ENCODE peak calls at places on chromosomes 7 and 10, in five cellular contexts. V, C, E, P and H are unnamed samples.

GRCh38 chr10:75978213-75978612 is 546.8 kb downstream of the LRMDA start:
- DNase-seq in V (no peak), C (peak), E (peak), P (no peak), H (no peak)

GRCh38 chr10:44968101-44968886 is 8.7 kb downstream of the RASSF4 start:
- DNase-seq in P (peak), V (no peak), C (peak), E (no peak), H (no peak)

GRCh38 chr10:46530249-46531186 is 25.9 kb downstream of the GPRIN2 start:
- DNase-seq in P (no peak), E (no peak), C (peak), V (peak), H (no peak)

GRCh38 chr7:113209449-113210203 is 91.3 kb upstream of the SMIM30 start:
- DNase-seq in E (no peak), V (no peak), C (peak), P (no peak), H (no peak)

GRCh38 chr7:674454-675410 is 51.8 kb upstream of the DNAAF5 start:
- DNase-seq in C (no peak), V (no peak), P (no peak), E (no peak), H (peak)

GRCh38 chr7:78232806-78233205 is 434.2 kb downstream of the PHTF2 start:
- DNase-seq in V (no peak), P (no peak), C (no peak), E (no peak), H (no peak)

GRCh38 chr10:3406556-3406955 is 234.0 kb upstream of the PITRM1 start:
- DNase-seq in E (no peak), V (no peak), C (no peak), P (no peak), H (no peak)

GRCh38 chr10:63758080-63758479 is 236.9 kb downstream of the REEP3 start:
- DNase-seq in V (no peak), P (no peak), C (peak), E (no peak), H (no peak)

GRCh38 chr7:21960922-21961321 is 15.2 kb upstream of the CDCA7L start:
- DNase-seq in E (no peak), P (no peak), C (peak), V (peak), H (no peak)

GRCh38 chr7:86733783-86734182 is 90.1 kb downstream of the GRM3 start:
- DNase-seq in E (peak), V (no peak), C (no peak), P (peak), H (no peak)

GRCh38 chr7:14748461-14748860 is 154.1 kb downstream of the DGKB start:
- DNase-seq in C (peak), V (no peak), P (no peak), E (no peak), H (no peak)

GRCh38 chr7:14754631-14755030 is 147.9 kb downstream of the DGKB start:
- DNase-seq in E (no peak), V (peak), C (peak), P (no peak), H (no peak)

GRCh38 chr7:14747701-14748100 is 154.8 kb downstream of the DGKB start:
- DNase-seq in P (no peak), C (peak), V (no peak), E (no peak), H (no peak)

GRCh38 chr7:14751461-14751860 is 151.1 kb downstream of the DGKB start:
- DNase-seq in V (no peak), C (no peak), E (no peak), P (no peak), H (no peak)

GRCh38 chr7:14752301-14752700 is 150.2 kb downstream of the DGKB start:
- DNase-seq in C (no peak), E (no peak), P (no peak), V (no peak), H (no peak)
- H2AFZ ChIP-seq in C (no peak), E (no peak), P (no peak), V (no peak), H (no peak)

DNA sequence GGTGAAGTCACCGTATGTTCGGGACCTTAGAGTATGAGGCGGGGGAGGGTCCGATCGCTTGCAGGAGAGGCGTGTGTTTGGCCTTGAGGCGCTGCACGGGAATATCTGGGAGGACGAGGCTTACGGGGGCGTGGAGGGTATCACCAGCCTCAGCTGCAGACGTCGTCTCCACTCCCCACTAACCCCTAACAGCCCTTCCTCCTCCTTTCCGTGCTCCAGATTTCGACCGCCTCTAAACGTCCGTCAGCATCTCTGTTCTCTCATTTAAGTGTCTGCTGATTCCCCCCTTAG is 23.5 kb upstream of the ZNF12 start:
- DNase-seq in E (no peak), V (peak), P (no peak), C (no peak), H (no peak)
- H2AFZ ChIP-seq in E (peak), V (peak), P (peak), C (peak), H (no peak)

DNA sequence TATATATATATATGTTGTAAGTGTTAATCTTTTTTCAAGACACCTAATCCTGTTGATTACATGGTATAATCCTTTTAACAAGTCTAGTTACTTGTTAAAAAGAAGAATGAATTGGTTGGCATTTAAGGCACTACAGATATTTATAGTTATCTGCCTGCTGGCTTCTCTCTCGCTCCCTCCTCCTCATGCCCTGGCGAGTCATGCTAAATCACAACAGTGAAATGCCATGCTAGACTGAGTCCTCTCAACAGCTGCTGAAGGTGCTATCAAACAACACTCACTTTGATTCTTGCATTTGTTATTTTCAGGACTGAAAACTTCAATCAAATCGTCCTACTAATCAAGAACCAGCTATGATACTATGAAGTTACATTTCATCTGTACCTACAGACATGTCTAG is 15.4 kb downstream of the NRAP start:
- DNase-seq in P (no peak), C (peak), E (no peak), V (no peak), H (no peak)
- H2AFZ ChIP-seq in P (no peak), C (no peak), E (no peak), V (no peak), H (no peak)

GRCh38 chr7:6274743-6275142 is 2.3 kb upstream of the CYTH3 start:
- DNase-seq in V (no peak), C (no peak), E (no peak), P (no peak), H (no peak)

GRCh38 chr7:6271694-6272371 is 591 bp downstream of the CYTH3 start:
- DNase-seq in V (peak), P (peak), E (no peak), C (no peak), H (no peak)

GRCh38 chr7:6273917-6274630 is 1.6 kb upstream of the CYTH3 start:
- DNase-seq in P (no peak), E (no peak), C (no peak), V (no peak), H (no peak)

GRCh38 chr7:6272481-6273323 is at the start of gene CYTH3:
- DNase-seq in C (peak), V (peak), P (peak), E (peak), H (peak)

DNA sequence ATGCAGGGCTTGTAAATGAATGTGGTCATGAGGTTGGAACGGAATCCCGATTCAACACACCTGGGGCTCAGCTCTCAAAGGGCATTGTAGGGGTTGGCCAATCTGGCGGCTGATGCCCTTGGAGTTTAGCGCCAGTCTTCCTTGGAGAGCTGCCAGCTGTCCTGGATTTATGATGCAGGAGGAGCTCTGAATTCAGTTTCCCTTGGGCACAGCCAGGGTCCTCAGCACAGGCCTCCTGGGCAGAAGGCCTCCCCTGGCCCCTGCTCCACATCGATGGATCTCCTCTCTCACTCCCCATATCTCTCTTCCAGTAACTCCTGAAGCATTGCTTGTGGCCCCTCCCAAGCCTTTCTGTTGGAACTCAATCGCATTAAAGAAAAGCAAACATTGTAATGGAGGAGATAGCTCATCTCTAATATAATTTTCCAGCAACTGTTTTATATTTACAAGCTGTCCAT is 985 bp upstream of the CYTH3 start:
- DNase-seq in C (no peak), V (no peak), P (no peak), E (no peak), H (no peak)
- H2AFZ ChIP-seq in C (no peak), V (no peak), P (no peak), E (no peak), H (no peak)

DNA sequence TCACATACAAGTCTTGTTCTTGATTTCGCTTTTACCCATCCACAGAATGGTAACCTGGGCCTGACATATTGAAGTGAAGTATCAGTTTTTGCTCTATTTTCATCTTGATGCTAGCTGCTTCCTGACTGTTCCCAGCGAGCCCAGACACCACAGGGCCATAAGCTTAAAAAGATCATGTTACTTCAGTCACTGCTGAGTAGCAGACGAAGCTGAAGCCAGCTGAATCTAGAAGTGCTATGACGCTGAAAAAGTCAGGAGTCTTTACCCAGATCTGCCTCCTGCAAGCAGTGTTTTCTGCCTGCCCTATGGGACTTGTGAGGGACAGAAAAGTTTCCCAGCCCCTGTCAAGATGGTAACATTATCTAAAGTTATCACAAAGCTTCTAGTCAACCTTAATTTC is 2.7 kb upstream of the PRXL2A start:
- DNase-seq in E (peak), C (peak), P (no peak), V (no peak), H (no peak)
- H2AFZ ChIP-seq in E (no peak), C (no peak), P (no peak), V (no peak), H (no peak)

GRCh38 chr10:60649485-60650271 is 128.6 kb upstream of the CDK1 start:
- DNase-seq in C (no peak), P (no peak), E (no peak), V (peak), H (no peak)

GRCh38 chr10:60646966-60647796 is 131.1 kb upstream of the CDK1 start:
- DNase-seq in V (peak), C (peak), E (peak), P (peak), H (no peak)

GRCh38 chr10:60650272-60650800 is 127.9 kb upstream of the CDK1 start:
- DNase-seq in P (no peak), V (no peak), C (no peak), E (no peak), H (no peak)

GRCh38 chr10:60645928-60646433 is 132.3 kb upstream of the CDK1 start:
- DNase-seq in C (no peak), V (no peak), E (no peak), P (no peak), H (no peak)

GRCh38 chr10:60648761-60649160 is 129.5 kb upstream of the CDK1 start:
- DNase-seq in E (no peak), C (no peak), P (no peak), V (no peak), H (no peak)
- H2AFZ ChIP-seq in E (no peak), C (no peak), P (no peak), V (no peak), H (no peak)

GRCh38 chr10:102800601-102801335 is 36.4 kb downstream of the CYP17A1 start:
- DNase-seq in C (no peak), P (no peak), E (no peak), V (no peak), H (no peak)
- H2AFZ ChIP-seq in C (no peak), P (no peak), E (no peak), V (no peak), H (no peak)

DNA sequence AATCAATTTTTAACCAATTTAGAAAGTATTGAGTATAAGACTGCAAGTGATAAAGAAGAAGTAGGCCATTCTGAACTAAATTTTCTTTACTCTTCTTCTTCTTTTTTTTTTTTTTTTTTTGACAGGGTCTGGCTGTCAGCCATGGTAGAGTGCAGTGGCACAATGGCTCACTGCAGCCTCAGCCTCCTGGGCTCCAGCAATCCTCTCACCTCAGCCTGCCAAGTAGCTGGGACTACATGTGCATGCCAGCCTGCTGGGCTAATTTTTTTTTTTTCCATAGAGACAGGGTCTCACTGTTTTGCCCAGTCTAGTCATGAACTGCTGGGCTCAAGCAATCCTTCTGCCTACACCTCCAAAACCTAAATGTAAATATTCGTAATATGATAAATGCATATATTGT is 63.2 kb downstream of the DGKB start:
- DNase-seq in C (no peak), P (no peak), E (no peak), V (no peak), H (no peak)
- H2AFZ ChIP-seq in C (no peak), P (no peak), E (no peak), V (no peak), H (no peak)

GRCh38 chr10:30186371-30186875 is 127.0 kb upstream of the JCAD start:
- DNase-seq in E (peak), V (peak), P (no peak), C (no peak), H (no peak)
- H2AFZ ChIP-seq in E (no peak), V (no peak), P (no peak), C (no peak), H (no peak)

GRCh38 chr10:96124230-96125141 is 5.6 kb upstream of the ZNF518A start:
- DNase-seq in P (peak), C (peak), V (peak), E (peak), H (peak)

GRCh38 chr10:96122824-96123223 is 7.3 kb upstream of the ZNF518A start:
- DNase-seq in E (no peak), P (no peak), V (no peak), C (no peak), H (no peak)

GRCh38 chr10:96118604-96119450 is 11.3 kb upstream of the ZNF518A start:
- DNase-seq in P (no peak), V (no peak), E (no peak), C (no peak), H (no peak)
- H2AFZ ChIP-seq in P (peak), V (no peak), E (peak), C (no peak), H (no peak)